ENCODE peak calls at places on chromosomes 5 and 9, in ten cellular contexts. One of them, this sample, is unnamed.
A peak's percentile ranks its signal among the peaks of the same experiment; 100 is the strongest.

GRCh38 chr5:77628840-77629552 is 9.5 kb downstream of the OTP start:
- DNase-seq in HCT116: no peak
- DNase-seq in stomach: no peak
- DNase-seq in GM12878: no peak
- DNase-seq in transverse colon: no peak
- DNase-seq in suprapubic skin: no peak
- DNase-seq in HepG2: no peak
- DNase-seq in spleen: no peak
- DNase-seq in H1: no peak
- DNase-seq in sigmoid colon: no peak
- DNase-seq in this sample: no peak

GRCh38 chr5:100647461-100648230 is 112.5 kb downstream of the FAM174A start:
- DNase-seq in suprapubic skin: peak; percentile 68
- DNase-seq in transverse colon: peak; percentile 86
- DNase-seq in spleen: no peak
- DNase-seq in HepG2: no peak
- DNase-seq in H1: no peak
- DNase-seq in GM12878: no peak
- DNase-seq in HCT116: no peak
- DNase-seq in sigmoid colon: peak; percentile 74
- DNase-seq in stomach: peak; percentile 70
- DNase-seq in this sample: no peak

GRCh38 chr9:75169623-75170022 is 81.3 kb downstream of the OSTF1 start:
- DNase-seq in stomach: no peak
- DNase-seq in suprapubic skin: no peak
- DNase-seq in sigmoid colon: no peak
- DNase-seq in transverse colon: no peak
- DNase-seq in HCT116: no peak
- DNase-seq in H1: no peak
- DNase-seq in HepG2: no peak
- DNase-seq in spleen: no peak
- DNase-seq in GM12878: no peak
- DNase-seq in this sample: no peak

GRCh38 chr5:116507051-116507537 is 67.5 kb downstream of the SEMA6A start:
- DNase-seq in H1: no peak
- DNase-seq in suprapubic skin: no peak
- DNase-seq in spleen: no peak
- DNase-seq in stomach: no peak
- DNase-seq in GM12878: no peak
- DNase-seq in transverse colon: no peak
- DNase-seq in HepG2: no peak
- DNase-seq in HCT116: no peak
- DNase-seq in sigmoid colon: peak; percentile 80
- DNase-seq in this sample: no peak

GRCh38 chr9:8706546-8706945 is 907.0 kb upstream of the DMAC1 start:
- DNase-seq in H1: no peak
- DNase-seq in spleen: no peak
- DNase-seq in sigmoid colon: no peak
- DNase-seq in stomach: no peak
- DNase-seq in HepG2: no peak
- DNase-seq in suprapubic skin: no peak
- DNase-seq in transverse colon: no peak
- DNase-seq in HCT116: no peak
- DNase-seq in GM12878: no peak
- DNase-seq in this sample: no peak

GRCh38 chr9:125330587-125330986 is 69.0 kb downstream of the GAPVD1 start:
- DNase-seq in sigmoid colon: no peak
- DNase-seq in stomach: no peak
- DNase-seq in H1: no peak
- DNase-seq in HepG2: no peak
- DNase-seq in HCT116: no peak
- DNase-seq in suprapubic skin: no peak
- DNase-seq in transverse colon: no peak
- DNase-seq in GM12878: no peak
- DNase-seq in spleen: no peak
- DNase-seq in this sample: no peak

GRCh38 chr5:135462304-135462703 is 10.2 kb upstream of the TIFAB start:
- DNase-seq in spleen: peak; percentile 61
- DNase-seq in suprapubic skin: peak; percentile 41
- DNase-seq in stomach: peak; percentile 52
- DNase-seq in HCT116: peak; percentile 90
- DNase-seq in GM12878: no peak
- DNase-seq in transverse colon: peak; percentile 43
- DNase-seq in HepG2: peak; percentile 87
- DNase-seq in sigmoid colon: peak; percentile 18
- DNase-seq in H1: peak; percentile 82
- DNase-seq in this sample: peak; percentile 54

GRCh38 chr5:110258460-110258859 is 468.0 kb downstream of the TMEM232 start:
- DNase-seq in HepG2: no peak
- DNase-seq in suprapubic skin: no peak
- DNase-seq in sigmoid colon: peak; percentile 68
- DNase-seq in spleen: no peak
- DNase-seq in H1: no peak
- DNase-seq in stomach: no peak
- DNase-seq in HCT116: no peak
- DNase-seq in transverse colon: no peak
- DNase-seq in GM12878: no peak
- DNase-seq in this sample: no peak

GRCh38 chr5:139635606-139636206 is 12.4 kb upstream of the CXXC5 start:
- DNase-seq in HCT116: no peak
- DNase-seq in HepG2: peak; percentile 70
- DNase-seq in transverse colon: peak; percentile 87
- DNase-seq in GM12878: no peak
- DNase-seq in spleen: peak; percentile 91
- DNase-seq in sigmoid colon: peak; percentile 92
- DNase-seq in H1: no peak
- DNase-seq in suprapubic skin: peak; percentile 91
- DNase-seq in stomach: peak; percentile 83
- DNase-seq in this sample: no peak

GRCh38 chr9:107635803-107636174 is 146.2 kb upstream of the KLF4 start:
- DNase-seq in sigmoid colon: no peak
- DNase-seq in spleen: no peak
- DNase-seq in HepG2: no peak
- DNase-seq in H1: no peak
- DNase-seq in HCT116: no peak
- DNase-seq in suprapubic skin: peak; percentile 33
- DNase-seq in transverse colon: no peak
- DNase-seq in GM12878: no peak
- DNase-seq in stomach: no peak
- DNase-seq in this sample: no peak

GRCh38 chr5:177609076-177610059 is 9.4 kb downstream of the B4GALT7 start:
- DNase-seq in HCT116: no peak
- DNase-seq in suprapubic skin: no peak
- DNase-seq in HepG2: no peak
- DNase-seq in spleen: no peak
- DNase-seq in stomach: no peak
- DNase-seq in sigmoid colon: no peak
- DNase-seq in transverse colon: no peak
- DNase-seq in GM12878: no peak
- DNase-seq in H1: no peak
- DNase-seq in this sample: no peak

GRCh38 chr5:177608243-177609075 is 8.5 kb downstream of the B4GALT7 start:
- DNase-seq in GM12878: no peak
- DNase-seq in spleen: no peak
- DNase-seq in HepG2: no peak
- DNase-seq in stomach: no peak
- DNase-seq in sigmoid colon: no peak
- DNase-seq in HCT116: no peak
- DNase-seq in suprapubic skin: no peak
- DNase-seq in transverse colon: no peak
- DNase-seq in H1: no peak
- DNase-seq in this sample: no peak

GRCh38 chr5:177611446-177612214 is 11.7 kb downstream of the B4GALT7 start:
- DNase-seq in sigmoid colon: no peak
- DNase-seq in H1: no peak
- DNase-seq in HepG2: no peak
- DNase-seq in HCT116: no peak
- DNase-seq in GM12878: no peak
- DNase-seq in spleen: no peak
- DNase-seq in suprapubic skin: no peak
- DNase-seq in transverse colon: no peak
- DNase-seq in stomach: no peak
- DNase-seq in this sample: no peak

GRCh38 chr5:177610770-177611445 is 11.0 kb downstream of the B4GALT7 start:
- DNase-seq in H1: no peak
- DNase-seq in transverse colon: no peak
- DNase-seq in HepG2: no peak
- DNase-seq in suprapubic skin: no peak
- DNase-seq in sigmoid colon: no peak
- DNase-seq in stomach: no peak
- DNase-seq in HCT116: no peak
- DNase-seq in spleen: no peak
- DNase-seq in GM12878: no peak
- DNase-seq in this sample: no peak

DNA sequence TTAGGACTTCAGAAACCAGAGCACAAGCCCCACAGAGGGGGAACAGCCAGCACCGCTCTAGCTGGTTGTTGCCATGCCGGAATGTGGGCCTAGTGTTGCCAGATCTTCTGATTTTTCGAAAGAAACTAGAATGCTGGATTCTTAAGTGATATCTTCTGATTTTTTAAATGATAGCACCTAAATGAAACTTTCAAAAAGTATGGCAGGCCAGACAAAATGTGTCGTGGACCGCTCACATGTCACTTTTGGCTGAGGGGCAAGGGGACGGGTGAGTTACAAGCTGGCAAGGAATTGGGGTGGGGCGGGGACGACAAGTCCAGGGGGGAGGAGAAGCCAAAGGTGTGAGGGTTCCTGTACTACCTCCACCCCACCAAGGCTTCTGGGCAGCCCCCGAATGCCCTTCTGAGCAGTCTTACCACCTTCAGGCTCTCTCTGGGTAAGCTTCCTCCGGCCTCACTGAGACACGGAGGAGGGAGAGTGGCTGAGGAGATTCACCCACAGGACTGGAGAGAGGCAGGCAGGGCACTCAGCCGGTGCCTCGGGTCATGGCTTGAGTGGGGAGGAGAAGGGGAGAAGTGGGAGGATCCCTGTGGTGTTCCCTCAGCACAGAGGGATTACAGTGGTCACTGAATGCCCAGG is 10.3 kb downstream of the B4GALT7 start:
- DNase-seq in GM12878: no peak
- DNase-seq in H1: no peak
- DNase-seq in HCT116: no peak
- DNase-seq in HepG2: no peak
- DNase-seq in sigmoid colon: no peak
- DNase-seq in stomach: no peak
- DNase-seq in spleen: no peak
- DNase-seq in suprapubic skin: no peak
- DNase-seq in transverse colon: no peak
- DNase-seq in this sample: no peak
- TF ChIP-seq POLR2AphosphoS5 in GM12878: no peak
- TF ChIP-seq POLR2AphosphoS5 in H1: no peak
- TF ChIP-seq POLR2AphosphoS5 in HCT116: no peak
- TF ChIP-seq POLR2AphosphoS5 in HepG2: no peak
- TF ChIP-seq POLR2AphosphoS5 in sigmoid colon: no peak
- TF ChIP-seq POLR2AphosphoS5 in stomach: no peak
- TF ChIP-seq POLR2AphosphoS5 in spleen: peak; percentile 32
- TF ChIP-seq POLR2AphosphoS5 in suprapubic skin: no peak
- TF ChIP-seq POLR2AphosphoS5 in transverse colon: no peak
- TF ChIP-seq POLR2AphosphoS5 in this sample: no peak

GRCh38 chr5:151663617-151664322 is 22.9 kb downstream of the SPARC start:
- DNase-seq in spleen: no peak
- DNase-seq in GM12878: no peak
- DNase-seq in suprapubic skin: no peak
- DNase-seq in stomach: no peak
- DNase-seq in transverse colon: no peak
- DNase-seq in sigmoid colon: no peak
- DNase-seq in HepG2: no peak
- DNase-seq in H1: no peak
- DNase-seq in HCT116: no peak
- DNase-seq in this sample: no peak
- TF ChIP-seq POLR2A in spleen: no peak
- TF ChIP-seq POLR2A in GM12878: no peak
- TF ChIP-seq POLR2A in suprapubic skin: no peak
- TF ChIP-seq POLR2A in stomach: no peak
- TF ChIP-seq POLR2A in transverse colon: no peak
- TF ChIP-seq POLR2A in sigmoid colon: no peak
- TF ChIP-seq POLR2A in HepG2: no peak
- TF ChIP-seq POLR2A in H1: no peak
- TF ChIP-seq POLR2A in HCT116: no peak
- TF ChIP-seq POLR2A in this sample: peak; percentile 38

GRCh38 chr9:28318515-28318914 is 745.2 kb upstream of the C9orf72 start:
- DNase-seq in sigmoid colon: no peak
- DNase-seq in suprapubic skin: no peak
- DNase-seq in HCT116: no peak
- DNase-seq in HepG2: no peak
- DNase-seq in GM12878: no peak
- DNase-seq in spleen: no peak
- DNase-seq in stomach: no peak
- DNase-seq in H1: no peak
- DNase-seq in transverse colon: no peak
- DNase-seq in this sample: no peak
- TF ChIP-seq POLR2AphosphoS5 in sigmoid colon: no peak
- TF ChIP-seq POLR2AphosphoS5 in suprapubic skin: no peak
- TF ChIP-seq POLR2AphosphoS5 in HCT116: no peak
- TF ChIP-seq POLR2AphosphoS5 in HepG2: no peak
- TF ChIP-seq POLR2AphosphoS5 in GM12878: no peak
- TF ChIP-seq POLR2AphosphoS5 in spleen: no peak
- TF ChIP-seq POLR2AphosphoS5 in stomach: no peak
- TF ChIP-seq POLR2AphosphoS5 in H1: no peak
- TF ChIP-seq POLR2AphosphoS5 in transverse colon: no peak
- TF ChIP-seq POLR2AphosphoS5 in this sample: no peak

GRCh38 chr5:68928617-68929302 is 165.1 kb upstream of the SLC30A5 start:
- DNase-seq in H1: no peak
- DNase-seq in sigmoid colon: no peak
- DNase-seq in stomach: no peak
- DNase-seq in HCT116: no peak
- DNase-seq in suprapubic skin: no peak
- DNase-seq in spleen: no peak
- DNase-seq in GM12878: no peak
- DNase-seq in transverse colon: no peak
- DNase-seq in HepG2: no peak
- DNase-seq in this sample: no peak

GRCh38 chr5:68920888-68921287 is 172.9 kb upstream of the SLC30A5 start:
- DNase-seq in suprapubic skin: no peak
- DNase-seq in transverse colon: no peak
- DNase-seq in H1: no peak
- DNase-seq in GM12878: no peak
- DNase-seq in HepG2: no peak
- DNase-seq in HCT116: no peak
- DNase-seq in spleen: no peak
- DNase-seq in sigmoid colon: no peak
- DNase-seq in stomach: no peak
- DNase-seq in this sample: no peak

GRCh38 chr5:68922172-68922987 is 171.4 kb upstream of the SLC30A5 start:
- DNase-seq in suprapubic skin: no peak
- DNase-seq in stomach: no peak
- DNase-seq in spleen: no peak
- DNase-seq in H1: peak; percentile 41
- DNase-seq in HCT116: no peak
- DNase-seq in sigmoid colon: no peak
- DNase-seq in HepG2: no peak
- DNase-seq in GM12878: no peak
- DNase-seq in transverse colon: no peak
- DNase-seq in this sample: no peak

GRCh38 chr5:68919988-68920490 is 173.8 kb upstream of the SLC30A5 start:
- DNase-seq in transverse colon: no peak
- DNase-seq in GM12878: no peak
- DNase-seq in spleen: no peak
- DNase-seq in HepG2: no peak
- DNase-seq in H1: no peak
- DNase-seq in HCT116: no peak
- DNase-seq in suprapubic skin: no peak
- DNase-seq in sigmoid colon: no peak
- DNase-seq in stomach: no peak
- DNase-seq in this sample: no peak

GRCh38 chr5:68924490-68925145 is 169.2 kb upstream of the SLC30A5 start:
- DNase-seq in HepG2: peak; percentile 86
- DNase-seq in GM12878: no peak
- DNase-seq in sigmoid colon: no peak
- DNase-seq in stomach: no peak
- DNase-seq in HCT116: no peak
- DNase-seq in H1: no peak
- DNase-seq in suprapubic skin: no peak
- DNase-seq in spleen: no peak
- DNase-seq in transverse colon: no peak
- DNase-seq in this sample: no peak
- TF ChIP-seq POLR2A in HepG2: no peak
- TF ChIP-seq POLR2A in GM12878: no peak
- TF ChIP-seq POLR2A in sigmoid colon: no peak
- TF ChIP-seq POLR2A in stomach: no peak
- TF ChIP-seq POLR2A in HCT116: no peak
- TF ChIP-seq POLR2A in H1: no peak
- TF ChIP-seq POLR2A in suprapubic skin: no peak
- TF ChIP-seq POLR2A in spleen: no peak
- TF ChIP-seq POLR2A in transverse colon: no peak
- TF ChIP-seq POLR2A in this sample: no peak